ENCODE peak calls at places on chromosomes 5 and 9, in four cellular contexts. U is HCEC 1CT, W is AG04450, F is MM.1S. K is an unnamed sample.

GRCh38 chr5:24381861-24382460 is 262.8 kb downstream of the CDH10 start:
- DNase-seq in F (no peak), U (no peak), W (no peak), K (peak; percentile 13)

GRCh38 chr9:18490591-18491370 is 16.8 kb downstream of the ADAMTSL1 start:
- DNase-seq in W (peak; percentile 96), U (peak; percentile 100), F (no peak), K (no peak)

GRCh38 chr5:153372433-153373167 is 117.9 kb upstream of the GRIA1 start:
- DNase-seq in F (no peak), W (no peak), U (no peak), K (no peak)

GRCh38 chr5:626850-627249 is 14.7 kb downstream of the CEP72 start:
- DNase-seq in U (no peak), F (peak; percentile 51), W (no peak), K (no peak)

GRCh38 chr5:172778223-172778814 is 7.3 kb upstream of the DUSP1 start:
- DNase-seq in F (no peak), W (no peak), U (peak; percentile 85), K (no peak)

GRCh38 chr5:78597858-78598415 is 50.6 kb downstream of the LHFPL2 start:
- DNase-seq in F (no peak), U (peak; percentile 83), W (no peak), K (no peak)

GRCh38 chr9:15142903-15143534 is 164.0 kb downstream of the TTC39B start:
- DNase-seq in F (peak; percentile 20), W (peak; percentile 24), U (peak; percentile 49), K (peak; percentile 70)

GRCh38 chr9:121133104-121133816 is 58.5 kb downstream of the CNTRL start:
- DNase-seq in U (no peak), W (no peak), F (no peak), K (no peak)

GRCh38 chr9:88653926-88654325 is 118.9 kb downstream of the NXNL2 start:
- DNase-seq in W (no peak), U (peak; percentile 44), F (no peak), K (no peak)

GRCh38 chr5:135223404-135223803 is 175.6 kb downstream of the MACROH2A1 start:
- DNase-seq in F (no peak), W (no peak), U (no peak), K (no peak)

GRCh38 chr9:113310538-113310937 is 7.4 kb upstream of the RNF183 start:
- DNase-seq in F (no peak), W (no peak), U (no peak), K (no peak)

GRCh38 chr5:145925803-145926202 is 10.6 kb upstream of the SH3RF2 start:
- DNase-seq in W (no peak), F (no peak), U (peak; percentile 17), K (no peak)

GRCh38 chr9:129138476-129139232 is 27.4 kb downstream of the PTPA start:
- DNase-seq in U (peak; percentile 45), F (no peak), W (no peak), K (no peak)

GRCh38 chr9:37335238-37335637 is 87.3 kb upstream of the GRHPR start:
- DNase-seq in F (no peak), W (no peak), U (no peak), K (no peak)

GRCh38 chr9:7976167-7976755 is 176.7 kb upstream of the DMAC1 start:
- DNase-seq in W (no peak), U (no peak), F (peak; percentile 96), K (no peak)

GRCh38 chr9:106897223-106897622 is 34.3 kb downstream of the ZNF462 start:
- DNase-seq in F (no peak), U (no peak), W (no peak), K (no peak)

GRCh38 chr5:55921617-55922016 is 70.5 kb downstream of the IL31RA start:
- DNase-seq in F (no peak), W (no peak), U (no peak), K (no peak)

GRCh38 chr5:180082633-180083420 is 11.3 kb upstream of the RNF130 start:
- DNase-seq in F (no peak), U (no peak), W (no peak), K (peak; percentile 89)

GRCh38 chr9:29160763-29161353 is 1587.6 kb upstream of the C9orf72 start:
- DNase-seq in U (no peak), W (no peak), F (no peak), K (no peak)

GRCh38 chr9:69168709-69169217 is 5.3 kb upstream of the TJP2 start:
- DNase-seq in F (peak; percentile 84), U (peak; percentile 76), W (no peak), K (no peak)

GRCh38 chr5:41764650-41765049 is 105.6 kb downstream of the OXCT1 start:
- DNase-seq in U (no peak), F (no peak), W (no peak), K (no peak)

GRCh38 chr5:150279618-150280017 is 10.0 kb downstream of the CAMK2A start:
- DNase-seq in F (no peak), W (no peak), U (no peak), K (no peak)

GRCh38 chr5:78283105-78283504 is 11.4 kb downstream of the AP3B1 start:
- DNase-seq in U (no peak), F (no peak), W (no peak), K (no peak)

GRCh38 chr5:156543348-156543747 is 216.4 kb downstream of the SGCD start:
- DNase-seq in U (no peak), F (no peak), W (no peak), K (no peak)

GRCh38 chr5:89930591-89931383 is 478.8 kb downstream of the CETN3 start:
- DNase-seq in U (peak; percentile 78), W (peak; percentile 4), F (peak; percentile 48), K (no peak)

GRCh38 chr5:14902826-14903560 is 31.4 kb upstream of the ANKH start:
- DNase-seq in W (no peak), U (no peak), F (no peak), K (no peak)

GRCh38 chr9:72396247-72397091 is 31.5 kb upstream of the ZFAND5 start:
- DNase-seq in F (no peak), W (peak; percentile 74), U (peak; percentile 88), K (no peak)

GRCh38 chr9:76628155-76628554 is 136.1 kb upstream of the PCA3 start:
- DNase-seq in F (no peak), U (no peak), W (no peak), K (no peak)

GRCh38 chr9:32177389-32177788 is 207.1 kb upstream of the ACO1 start:
- DNase-seq in W (no peak), U (no peak), F (no peak), K (no peak)

GRCh38 chr5:2022436-2022835 is 139.7 kb upstream of the IRX4 start:
- DNase-seq in U (no peak), F (no peak), W (no peak), K (no peak)

GRCh38 chr5:24135536-24135935 is 509.2 kb downstream of the CDH10 start:
- DNase-seq in F (no peak), W (no peak), U (no peak), K (no peak)

GRCh38 chr5:115150512-115150911 is 19.2 kb downstream of the TRIM36 start:
- DNase-seq in F (no peak), W (no peak), U (no peak), K (no peak)

GRCh38 chr9:108786756-108787663 is 68.8 kb downstream of the ACTL7B start:
- DNase-seq in W (no peak), F (no peak), U (peak; percentile 48), K (no peak)

GRCh38 chr9:83599071-83599470 is 23.9 kb upstream of the IDNK start:
- DNase-seq in U (no peak), F (no peak), W (no peak), K (no peak)

GRCh38 chr5:96315431-96315830 is 117.6 kb downstream of the PCSK1 start:
- DNase-seq in F (peak; percentile 56), W (no peak), U (no peak), K (no peak)

K was measured in iPS DF 6.9.